ENCODE peak calls at places on chromosomes 16 and 17, in five cellular contexts. G, C, Q, A and J are unnamed samples.

GRCh38 chr16:74774223-74775139 is at the start of gene FA2H:
- DNase-seq in G (peak), C (peak), Q (peak), A (peak), J (peak)

GRCh38 chr17:45123930-45124796 is 8.2 kb downstream of the PLCD3 start:
- DNase-seq in G (no peak), C (peak), Q (no peak), A (peak), J (no peak)

GRCh38 chr17:77644981-77645380 is 313.5 kb upstream of the TNRC6C start:
- DNase-seq in G (no peak), C (no peak), Q (no peak), A (no peak), J (no peak)

GRCh38 chr16:53055603-53056527 is 1.1 kb downstream of the CHD9 start:
- DNase-seq in G (no peak), C (peak), Q (no peak), A (peak), J (peak)

GRCh38 chr17:39175695-39176093 is 9.7 kb upstream of the ARL5C start:
- DNase-seq in G (no peak), C (no peak), Q (no peak), A (no peak), J (no peak)

GRCh38 chr17:52536466-52536865 is 378.0 kb upstream of the CA10 start:
- DNase-seq in G (no peak), C (no peak), Q (peak), A (no peak), J (no peak)

GRCh38 chr17:83194189-83194565 is 114.8 kb downstream of the METRNL start:
- DNase-seq in G (no peak), C (no peak), Q (peak), A (no peak), J (no peak)

GRCh38 chr17:64491034-64491860 is 5.6 kb downstream of the POLG2 start:
- DNase-seq in G (no peak), C (peak), Q (no peak), A (peak), J (no peak)

GRCh38 chr17:83098241-83099085 is 19.1 kb downstream of the METRNL start:
- DNase-seq in G (no peak), C (no peak), Q (no peak), A (no peak), J (no peak)

GRCh38 chr17:79576333-79576732 is 34.5 kb downstream of the RBFOX3 start:
- DNase-seq in G (no peak), C (no peak), Q (no peak), A (no peak), J (no peak)

GRCh38 chr16:16009396-16009795 is 60.0 kb downstream of the ABCC1 start:
- DNase-seq in G (no peak), C (no peak), Q (no peak), A (no peak), J (no peak)